ENCODE peak calls at places on chromosomes 12 and 14, in five cellular contexts. One of them, this sample, is unnamed.

GRCh38 chr14:80491131-80491530 is 279.8 kb upstream of the DIO2 start:
- DNase-seq in K562: no peak
- DNase-seq in SK-N-SH: no peak
- DNase-seq in IMR-90: peak; percentile 65
- DNase-seq in GM12878: peak; percentile 23
- DNase-seq in this sample: no peak

GRCh38 chr12:108860443-108860842 is 3.1 kb upstream of the SSH1 start:
- DNase-seq in K562: no peak
- DNase-seq in GM12878: no peak
- DNase-seq in IMR-90: no peak
- DNase-seq in SK-N-SH: no peak
- DNase-seq in this sample: no peak

GRCh38 chr12:53695148-53696138 is 19.6 kb upstream of the ATP5MC2 start:
- DNase-seq in K562: peak; percentile 63
- DNase-seq in GM12878: no peak
- DNase-seq in SK-N-SH: peak; percentile 48
- DNase-seq in IMR-90: peak; percentile 55
- DNase-seq in this sample: peak; percentile 55

GRCh38 chr12:88432536-88433462 is 147.5 kb downstream of the KITLG start:
- DNase-seq in SK-N-SH: no peak
- DNase-seq in K562: no peak
- DNase-seq in IMR-90: peak; percentile 46
- DNase-seq in GM12878: no peak
- DNase-seq in this sample: no peak

GRCh38 chr12:66668311-66668710 is 10.6 kb downstream of the GRIP1 start:
- DNase-seq in K562: no peak
- DNase-seq in GM12878: no peak
- DNase-seq in SK-N-SH: no peak
- DNase-seq in IMR-90: no peak
- DNase-seq in this sample: no peak

GRCh38 chr14:100680439-100681051 is 46.1 kb upstream of the DLK1 start:
- DNase-seq in SK-N-SH: no peak
- DNase-seq in K562: peak; percentile 74
- DNase-seq in GM12878: no peak
- DNase-seq in IMR-90: no peak
- DNase-seq in this sample: no peak

GRCh38 chr12:77049767-77050353 is 15.5 kb downstream of the E2F7 start:
- DNase-seq in K562: peak; percentile 64
- DNase-seq in SK-N-SH: peak; percentile 49
- DNase-seq in IMR-90: peak; percentile 70
- DNase-seq in GM12878: peak; percentile 44
- DNase-seq in this sample: peak; percentile 50

GRCh38 chr14:104284636-104285482 is 146.5 kb downstream of the KIF26A start:
- DNase-seq in SK-N-SH: peak; percentile 16
- DNase-seq in IMR-90: no peak
- DNase-seq in GM12878: no peak
- DNase-seq in K562: no peak
- DNase-seq in this sample: no peak

GRCh38 chr14:24813089-24813815 is 179.3 kb upstream of the GZMB start:
- DNase-seq in K562: no peak
- DNase-seq in GM12878: no peak
- DNase-seq in IMR-90: no peak
- DNase-seq in SK-N-SH: no peak
- DNase-seq in this sample: no peak

GRCh38 chr12:79006306-79006705 is 141.7 kb downstream of the SYT1 start:
- DNase-seq in K562: no peak
- DNase-seq in GM12878: no peak
- DNase-seq in IMR-90: peak; percentile 21
- DNase-seq in SK-N-SH: no peak
- DNase-seq in this sample: peak; percentile 39

GRCh38 chr14:94361682-94362081 is 26.7 kb downstream of the SERPINA1 start:
- DNase-seq in IMR-90: no peak
- DNase-seq in GM12878: no peak
- DNase-seq in K562: no peak
- DNase-seq in SK-N-SH: no peak
- DNase-seq in this sample: no peak

GRCh38 chr12:3225796-3226180 is 148.6 kb downstream of the TSPAN9 start:
- DNase-seq in IMR-90: peak; percentile 67
- DNase-seq in SK-N-SH: no peak
- DNase-seq in GM12878: no peak
- DNase-seq in K562: no peak
- DNase-seq in this sample: no peak

GRCh38 chr14:57390806-57391562 is 598 bp downstream of the NAA30 start:
- DNase-seq in GM12878: no peak
- DNase-seq in SK-N-SH: peak; percentile 78
- DNase-seq in IMR-90: peak; percentile 14
- DNase-seq in K562: peak; percentile 12
- DNase-seq in this sample: peak; percentile 48

GRCh38 chr12:110547090-110547489 is 36.0 kb downstream of the PPTC7 start:
- DNase-seq in SK-N-SH: no peak
- DNase-seq in GM12878: no peak
- DNase-seq in IMR-90: no peak
- DNase-seq in K562: no peak
- DNase-seq in this sample: no peak

GRCh38 chr12:11958216-11959091 is 112.3 kb upstream of the BCL2L14 start:
- DNase-seq in IMR-90: peak; percentile 95
- DNase-seq in SK-N-SH: no peak
- DNase-seq in K562: no peak
- DNase-seq in GM12878: no peak
- DNase-seq in this sample: peak; percentile 43

GRCh38 chr14:31207287-31207745 is 277 bp downstream of the HECTD1 start:
- DNase-seq in K562: no peak
- DNase-seq in SK-N-SH: no peak
- DNase-seq in GM12878: no peak
- DNase-seq in IMR-90: no peak
- DNase-seq in this sample: no peak

GRCh38 chr12:113946175-113946574 is 19.9 kb downstream of the RBM19 start:
- DNase-seq in GM12878: no peak
- DNase-seq in SK-N-SH: no peak
- DNase-seq in K562: no peak
- DNase-seq in IMR-90: no peak
- DNase-seq in this sample: no peak

GRCh38 chr12:59321278-59321677 is 274.6 kb upstream of the SLC16A7 start:
- DNase-seq in GM12878: no peak
- DNase-seq in K562: no peak
- DNase-seq in SK-N-SH: no peak
- DNase-seq in IMR-90: no peak
- DNase-seq in this sample: no peak

GRCh38 chr12:124921200-124922008 is 7.0 kb upstream of the UBC start:
- DNase-seq in SK-N-SH: peak; percentile 41
- DNase-seq in IMR-90: peak; percentile 66
- DNase-seq in GM12878: peak; percentile 97
- DNase-seq in K562: peak; percentile 27
- DNase-seq in this sample: no peak

GRCh38 chr14:67579040-67579439 is 21.0 kb downstream of the PIGH start:
- DNase-seq in K562: no peak
- DNase-seq in SK-N-SH: no peak
- DNase-seq in IMR-90: no peak
- DNase-seq in GM12878: no peak
- DNase-seq in this sample: no peak

GRCh38 chr14:92986254-92987147 is 63.6 kb downstream of the CHGA start:
- DNase-seq in GM12878: no peak
- DNase-seq in SK-N-SH: peak; percentile 69
- DNase-seq in IMR-90: peak; percentile 70
- DNase-seq in K562: no peak
- DNase-seq in this sample: peak; percentile 53

GRCh38 chr14:62528296-62528695 is 517.0 kb downstream of the KCNH5 start:
- DNase-seq in IMR-90: peak; percentile 18
- DNase-seq in K562: no peak
- DNase-seq in GM12878: no peak
- DNase-seq in SK-N-SH: no peak
- DNase-seq in this sample: no peak

GRCh38 chr12:116528498-116528897 is 30.7 kb upstream of the MAP1LC3B2 start:
- DNase-seq in K562: no peak
- DNase-seq in SK-N-SH: no peak
- DNase-seq in IMR-90: no peak
- DNase-seq in GM12878: no peak
- DNase-seq in this sample: peak; percentile 41

GRCh38 chr14:69247691-69248440 is 12.1 kb upstream of the GALNT16 start:
- DNase-seq in SK-N-SH: no peak
- DNase-seq in GM12878: no peak
- DNase-seq in K562: no peak
- DNase-seq in IMR-90: peak; percentile 94
- DNase-seq in this sample: no peak

GRCh38 chr14:104821971-104822608 is 21.2 kb downstream of the ZBTB42 start:
- DNase-seq in IMR-90: no peak
- DNase-seq in GM12878: no peak
- DNase-seq in SK-N-SH: no peak
- DNase-seq in K562: no peak
- DNase-seq in this sample: no peak

GRCh38 chr12:67484788-67485480 is 163.6 kb upstream of the DYRK2 start:
- DNase-seq in IMR-90: no peak
- DNase-seq in GM12878: peak; percentile 16
- DNase-seq in K562: no peak
- DNase-seq in SK-N-SH: no peak
- DNase-seq in this sample: no peak

GRCh38 chr14:23286904-23287479 is 1.1 kb upstream of the HOMEZ start:
- DNase-seq in K562: no peak
- DNase-seq in IMR-90: no peak
- DNase-seq in GM12878: no peak
- DNase-seq in SK-N-SH: no peak
- DNase-seq in this sample: no peak

GRCh38 chr14:89379891-89380820 is 36.9 kb downstream of the FOXN3 start:
- DNase-seq in K562: no peak
- DNase-seq in GM12878: no peak
- DNase-seq in SK-N-SH: no peak
- DNase-seq in IMR-90: no peak
- DNase-seq in this sample: no peak

GRCh38 chr12:98754095-98754494 is 109.0 kb downstream of the APAF1 start:
- DNase-seq in IMR-90: peak; percentile 77
- DNase-seq in K562: peak; percentile 42
- DNase-seq in GM12878: peak; percentile 85
- DNase-seq in SK-N-SH: no peak
- DNase-seq in this sample: peak; percentile 86

GRCh38 chr12:81863406-81863805 is 104.3 kb upstream of the PPFIA2 start:
- DNase-seq in GM12878: no peak
- DNase-seq in K562: no peak
- DNase-seq in IMR-90: no peak
- DNase-seq in SK-N-SH: no peak
- DNase-seq in this sample: no peak

GRCh38 chr14:50920482-50921225 is 23.6 kb downstream of the PYGL start:
- DNase-seq in GM12878: no peak
- DNase-seq in IMR-90: peak; percentile 90
- DNase-seq in SK-N-SH: no peak
- DNase-seq in K562: no peak
- DNase-seq in this sample: no peak

GRCh38 chr14:25400607-25401206 is 350.8 kb upstream of the STXBP6 start:
- DNase-seq in SK-N-SH: peak; percentile 9
- DNase-seq in K562: peak; percentile 13
- DNase-seq in GM12878: no peak
- DNase-seq in IMR-90: peak; percentile 29
- DNase-seq in this sample: peak; percentile 54

GRCh38 chr12:89708793-89709156 is at the start of gene ATP2B1:
- DNase-seq in SK-N-SH: peak; percentile 91
- DNase-seq in IMR-90: peak; percentile 83
- DNase-seq in K562: peak; percentile 77
- DNase-seq in GM12878: peak; percentile 51
- DNase-seq in this sample: peak; percentile 60

GRCh38 chr12:89709157-89709993 is 737 bp upstream of the ATP2B1 start:
- DNase-seq in GM12878: peak; percentile 95
- DNase-seq in IMR-90: peak; percentile 99
- DNase-seq in SK-N-SH: peak; percentile 97
- DNase-seq in K562: peak; percentile 97
- DNase-seq in this sample: peak; percentile 100

GRCh38 chr12:89710873-89711179 is 2.2 kb upstream of the ATP2B1 start:
- DNase-seq in GM12878: no peak
- DNase-seq in IMR-90: no peak
- DNase-seq in K562: no peak
- DNase-seq in SK-N-SH: no peak
- DNase-seq in this sample: no peak

GRCh38 chr12:89707992-89708792 is 446 bp downstream of the ATP2B1 start:
- DNase-seq in SK-N-SH: peak; percentile 56
- DNase-seq in K562: peak; percentile 65
- DNase-seq in GM12878: no peak
- DNase-seq in IMR-90: peak; percentile 17
- DNase-seq in this sample: peak; percentile 22

GRCh38 chr12:89709994-89710872 is 1.6 kb upstream of the ATP2B1 start:
- DNase-seq in IMR-90: peak; percentile 54
- DNase-seq in SK-N-SH: no peak
- DNase-seq in GM12878: no peak
- DNase-seq in K562: no peak
- DNase-seq in this sample: peak; percentile 31
- TF ChIP-seq RCOR1 in IMR-90: no peak
- TF ChIP-seq RCOR1 in SK-N-SH: no peak
- TF ChIP-seq RCOR1 in GM12878: no peak
- TF ChIP-seq RCOR1 in K562: no peak
- TF ChIP-seq RCOR1 in this sample: no peak

GRCh38 chr14:29783556-29783955 is 144.1 kb downstream of the PRKD1 start:
- DNase-seq in SK-N-SH: no peak
- DNase-seq in GM12878: no peak
- DNase-seq in IMR-90: no peak
- DNase-seq in K562: no peak
- DNase-seq in this sample: no peak

DNA sequence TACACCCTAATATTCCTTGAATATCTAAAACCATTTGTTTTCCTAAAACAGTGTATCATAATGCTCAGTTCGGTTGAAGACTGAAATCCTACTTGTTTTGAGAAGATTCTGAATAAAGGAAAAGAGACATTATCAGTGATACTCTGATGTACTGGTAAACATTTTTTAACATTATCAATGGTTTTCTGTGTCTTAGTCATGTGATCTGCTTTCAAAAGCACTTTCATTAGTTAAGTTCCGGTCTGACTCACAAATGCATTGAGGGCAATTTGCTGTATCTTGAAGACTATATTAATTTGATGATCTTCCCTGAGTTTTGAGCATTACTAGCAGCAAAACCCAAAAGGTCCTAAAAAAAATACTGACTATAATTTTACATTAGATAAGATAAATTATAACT is 145.6 kb downstream of the PRKD1 start:
- DNase-seq in SK-N-SH: no peak
- DNase-seq in GM12878: no peak
- DNase-seq in IMR-90: no peak
- DNase-seq in K562: no peak
- DNase-seq in this sample: no peak
- TF ChIP-seq RCOR1 in SK-N-SH: no peak
- TF ChIP-seq RCOR1 in GM12878: no peak
- TF ChIP-seq RCOR1 in IMR-90: no peak
- TF ChIP-seq RCOR1 in K562: no peak
- TF ChIP-seq RCOR1 in this sample: no peak

DNA sequence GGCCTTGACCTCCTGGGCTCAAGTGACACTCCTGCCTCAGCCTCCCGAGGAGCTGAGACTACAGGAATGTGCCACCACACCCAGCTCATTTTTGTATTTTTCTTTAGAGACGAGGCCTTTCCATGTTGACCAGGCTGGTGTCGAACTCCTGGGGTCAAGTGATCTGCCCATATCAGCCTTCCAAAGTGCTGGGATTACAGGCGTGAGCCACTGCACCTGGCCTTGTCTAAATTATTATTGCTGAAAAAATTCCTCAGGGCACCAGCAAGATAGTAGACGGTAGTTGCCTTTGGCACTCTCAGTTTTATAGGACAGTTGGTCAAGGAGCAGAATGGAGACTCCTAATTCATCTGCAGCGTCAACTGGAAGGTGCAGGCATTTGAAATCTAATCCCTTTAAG is 2.5 kb upstream of the AICDA start:
- DNase-seq in SK-N-SH: no peak
- DNase-seq in IMR-90: no peak
- DNase-seq in GM12878: no peak
- DNase-seq in K562: no peak
- DNase-seq in this sample: no peak
- TF ChIP-seq RCOR1 in SK-N-SH: no peak
- TF ChIP-seq RCOR1 in IMR-90: no peak
- TF ChIP-seq RCOR1 in GM12878: no peak
- TF ChIP-seq RCOR1 in K562: no peak
- TF ChIP-seq RCOR1 in this sample: no peak

GRCh38 chr12:122406701-122407154 is 15.7 kb downstream of the CLIP1 start:
- DNase-seq in SK-N-SH: no peak
- DNase-seq in K562: no peak
- DNase-seq in IMR-90: peak; percentile 78
- DNase-seq in GM12878: no peak
- DNase-seq in this sample: peak; percentile 74
- TF ChIP-seq RCOR1 in SK-N-SH: no peak
- TF ChIP-seq RCOR1 in K562: no peak
- TF ChIP-seq RCOR1 in IMR-90: no peak
- TF ChIP-seq RCOR1 in GM12878: no peak
- TF ChIP-seq RCOR1 in this sample: no peak